ENCODE peak calls at places on chromosomes 12 and 14, in nine cellular contexts. G is activated T-helper 9 cell treated with anti-CD3 and anti-CD28 coated beads, Interleukin-2, amount 50 U/mL, for 16 hours; Z is fibroblast of mammary gland; S is HCT116; F is stimulated activated CD4-positive, alpha-beta T cell treated with anti-CD3 and anti-CD28 coated beads, TNF-alpha, amount 100 ng/mL, for 48 hours; H is NCI-H774; I is HTR-8/SVneo; B is epithelial cell of esophagus; J is Panc1. O is an unnamed sample.

GRCh38 chr14:35403085-35403396 is 1.5 kb downstream of the NFKBIA start:
- DNase-seq in J (no peak), B (peak; percentile 65), H (no peak), F (peak; percentile 29), S (no peak), Z (peak; percentile 62), I (no peak), G (peak; percentile 52), O (no peak)

GRCh38 chr12:100953217-100953616 is 158.6 kb downstream of the ANO4 start:
- DNase-seq in B (peak; percentile 33), F (no peak), H (no peak), G (no peak), I (no peak), J (no peak), S (no peak), Z (no peak), O (no peak)

GRCh38 chr12:39723831-39724230 is 104.2 kb upstream of the ABCD2 start:
- DNase-seq in H (no peak), B (peak; percentile 68), I (no peak), S (no peak), G (no peak), J (no peak), Z (peak; percentile 54), F (no peak), O (peak; percentile 16)

GRCh38 chr12:58540480-58541299 is 379.6 kb downstream of the LRIG3 start:
- DNase-seq in G (no peak), S (peak; percentile 59), I (no peak), B (peak; percentile 82), J (peak; percentile 70), F (no peak), Z (peak; percentile 89), H (peak; percentile 95), O (peak; percentile 47)

GRCh38 chr14:100588671-100589070 is 1.5 kb upstream of the BEGAIN start:
- DNase-seq in H (no peak), G (no peak), I (no peak), B (no peak), Z (no peak), J (no peak), S (no peak), F (no peak), O (no peak)

GRCh38 chr12:100926669-100927248 is 132.2 kb downstream of the ANO4 start:
- DNase-seq in Z (peak; percentile 35), J (no peak), H (no peak), F (no peak), S (peak; percentile 48), G (no peak), B (peak; percentile 60), I (no peak), O (peak; percentile 13)

GRCh38 chr12:52821826-52822660 is 8.1 kb upstream of the KRT4 start:
- DNase-seq in Z (no peak), J (no peak), S (no peak), G (no peak), H (no peak), B (peak; percentile 22), I (no peak), F (no peak), O (peak; percentile 8)

GRCh38 chr14:74582910-74583581 is 29.0 kb downstream of the LTBP2 start:
- DNase-seq in J (no peak), G (no peak), Z (no peak), H (no peak), S (no peak), B (peak; percentile 39), F (no peak), I (no peak), O (no peak)

O was measured in RCC 7860.